ENCODE peak calls at places on chromosomes 1 and 21, in eight cellular contexts. One of them, this sample, is unnamed. For H4K20me1, the result is how much of the 10 kb centered on the place peaks cover.

GRCh38 chr1:173554541-173555250 is 48.2 kb downstream of the SLC9C2 start:
- DNase-seq in fibroblast of lung: no peak
- DNase-seq in MM.1S: no peak
- DNase-seq in SK-N-SH: no peak
- DNase-seq in H9: no peak
- DNase-seq in PC-9: peak
- DNase-seq in IMR-90: no peak
- DNase-seq in endothelial cell of umbilical vein: peak
- DNase-seq in this sample: no peak

GRCh38 chr1:158527190-158527815 is 26.9 kb downstream of the OR6Y1 start:
- DNase-seq in fibroblast of lung: peak
- DNase-seq in MM.1S: peak
- DNase-seq in SK-N-SH: peak
- DNase-seq in H9: no peak
- DNase-seq in PC-9: peak
- DNase-seq in IMR-90: peak
- DNase-seq in endothelial cell of umbilical vein: peak
- DNase-seq in this sample: peak

GRCh38 chr1:31523012-31523411 is 53.3 kb upstream of the TINAGL1 start:
- DNase-seq in fibroblast of lung: peak
- DNase-seq in MM.1S: no peak
- DNase-seq in SK-N-SH: no peak
- DNase-seq in H9: no peak
- DNase-seq in PC-9: peak
- DNase-seq in IMR-90: no peak
- DNase-seq in endothelial cell of umbilical vein: no peak
- DNase-seq in this sample: no peak

GRCh38 chr1:21217812-21218596 is 41.3 kb upstream of the EIF4G3 start:
- DNase-seq in fibroblast of lung: no peak
- DNase-seq in MM.1S: no peak
- DNase-seq in SK-N-SH: peak
- DNase-seq in H9: peak
- DNase-seq in PC-9: no peak
- DNase-seq in IMR-90: peak
- DNase-seq in endothelial cell of umbilical vein: peak
- DNase-seq in this sample: peak

GRCh38 chr21:22224261-22224660 is 1226.1 kb downstream of the NCAM2 start:
- DNase-seq in fibroblast of lung: no peak
- DNase-seq in MM.1S: peak
- DNase-seq in SK-N-SH: no peak
- DNase-seq in H9: no peak
- DNase-seq in PC-9: no peak
- DNase-seq in IMR-90: no peak
- DNase-seq in endothelial cell of umbilical vein: no peak
- DNase-seq in this sample: no peak

GRCh38 chr1:193417945-193418744 is 231.7 kb upstream of the B3GALT2 start:
- DNase-seq in fibroblast of lung: peak
- DNase-seq in MM.1S: peak
- DNase-seq in SK-N-SH: no peak
- DNase-seq in H9: no peak
- DNase-seq in PC-9: no peak
- DNase-seq in IMR-90: peak
- DNase-seq in endothelial cell of umbilical vein: peak
- DNase-seq in this sample: no peak

GRCh38 chr1:228648647-228649383 is 86.5 kb upstream of the RHOU start:
- DNase-seq in fibroblast of lung: no peak
- DNase-seq in MM.1S: no peak
- DNase-seq in SK-N-SH: no peak
- DNase-seq in H9: no peak
- DNase-seq in PC-9: no peak
- DNase-seq in IMR-90: no peak
- DNase-seq in endothelial cell of umbilical vein: no peak
- DNase-seq in this sample: no peak

GRCh38 chr1:44464361-44464760 is 59.3 kb downstream of the RNF220 start:
- DNase-seq in fibroblast of lung: peak
- DNase-seq in MM.1S: no peak
- DNase-seq in SK-N-SH: no peak
- DNase-seq in H9: no peak
- DNase-seq in PC-9: no peak
- DNase-seq in IMR-90: no peak
- DNase-seq in endothelial cell of umbilical vein: no peak
- DNase-seq in this sample: no peak

GRCh38 chr21:39046236-39046911 is 136.9 kb downstream of the PSMG1 start:
- DNase-seq in fibroblast of lung: no peak
- DNase-seq in MM.1S: no peak
- DNase-seq in SK-N-SH: no peak
- DNase-seq in H9: no peak
- DNase-seq in PC-9: no peak
- DNase-seq in IMR-90: no peak
- DNase-seq in endothelial cell of umbilical vein: no peak
- DNase-seq in this sample: no peak

GRCh38 chr1:200233393-200233792 is 176.4 kb downstream of the ZNF281 start:
- DNase-seq in fibroblast of lung: peak
- DNase-seq in MM.1S: no peak
- DNase-seq in SK-N-SH: no peak
- DNase-seq in H9: no peak
- DNase-seq in PC-9: no peak
- DNase-seq in IMR-90: peak
- DNase-seq in endothelial cell of umbilical vein: no peak
- DNase-seq in this sample: no peak

GRCh38 chr1:209248649-209249279 is 334.8 kb upstream of the CAMK1G start:
- DNase-seq in fibroblast of lung: peak
- DNase-seq in MM.1S: peak
- DNase-seq in SK-N-SH: peak
- DNase-seq in H9: peak
- DNase-seq in PC-9: peak
- DNase-seq in IMR-90: peak
- DNase-seq in endothelial cell of umbilical vein: peak
- DNase-seq in this sample: peak

GRCh38 chr1:65812065-65812464 is 19.4 kb downstream of the PDE4B start:
- DNase-seq in fibroblast of lung: peak
- DNase-seq in MM.1S: peak
- DNase-seq in SK-N-SH: no peak
- DNase-seq in H9: no peak
- DNase-seq in PC-9: peak
- DNase-seq in IMR-90: peak
- DNase-seq in endothelial cell of umbilical vein: peak
- DNase-seq in this sample: no peak

GRCh38 chr1:65818966-65819365 is 26.3 kb downstream of the PDE4B start:
- DNase-seq in fibroblast of lung: no peak
- DNase-seq in MM.1S: no peak
- DNase-seq in SK-N-SH: no peak
- DNase-seq in H9: no peak
- DNase-seq in PC-9: no peak
- DNase-seq in IMR-90: no peak
- DNase-seq in endothelial cell of umbilical vein: no peak
- DNase-seq in this sample: no peak

GRCh38 chr1:65817891-65818290 is 25.2 kb downstream of the PDE4B start:
- DNase-seq in fibroblast of lung: no peak
- DNase-seq in MM.1S: no peak
- DNase-seq in SK-N-SH: no peak
- DNase-seq in H9: no peak
- DNase-seq in PC-9: no peak
- DNase-seq in IMR-90: no peak
- DNase-seq in endothelial cell of umbilical vein: no peak
- DNase-seq in this sample: no peak

GRCh38 chr1:65814752-65815151 is 22.1 kb downstream of the PDE4B start:
- DNase-seq in fibroblast of lung: no peak
- DNase-seq in MM.1S: no peak
- DNase-seq in SK-N-SH: no peak
- DNase-seq in H9: no peak
- DNase-seq in PC-9: no peak
- DNase-seq in IMR-90: no peak
- DNase-seq in endothelial cell of umbilical vein: no peak
- DNase-seq in this sample: no peak

DNA sequence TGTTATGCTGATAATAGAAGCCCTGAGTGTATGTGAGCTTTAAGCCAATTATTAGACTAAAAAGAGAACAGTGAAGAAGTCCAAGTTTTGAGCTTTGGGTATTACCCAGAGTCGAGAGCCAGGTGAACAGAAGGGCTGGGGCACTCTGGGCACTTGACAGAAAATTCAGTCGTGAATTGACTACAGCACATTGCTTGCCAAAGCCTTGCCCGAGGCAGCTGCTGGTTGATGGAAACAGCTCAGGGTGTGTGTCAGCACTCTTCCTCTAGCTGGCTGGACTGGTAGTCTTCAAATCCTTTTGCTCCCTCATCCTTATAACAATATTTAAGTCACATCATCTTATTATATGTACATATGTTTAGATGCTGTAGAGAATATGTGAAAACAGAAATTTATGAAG is 21.3 kb downstream of the PDE4B start:
- DNase-seq in fibroblast of lung: peak
- DNase-seq in MM.1S: no peak
- DNase-seq in SK-N-SH: peak
- DNase-seq in H9: no peak
- DNase-seq in PC-9: no peak
- DNase-seq in IMR-90: peak
- DNase-seq in endothelial cell of umbilical vein: no peak
- DNase-seq in this sample: no peak
- H2AFZ ChIP-seq in fibroblast of lung: peak
- H2AFZ ChIP-seq in MM.1S: no peak
- H2AFZ ChIP-seq in SK-N-SH: peak
- H2AFZ ChIP-seq in H9: no peak
- H2AFZ ChIP-seq in PC-9: no peak
- H2AFZ ChIP-seq in IMR-90: peak
- H2AFZ ChIP-seq in endothelial cell of umbilical vein: peak
- H2AFZ ChIP-seq in this sample: no peak

DNA sequence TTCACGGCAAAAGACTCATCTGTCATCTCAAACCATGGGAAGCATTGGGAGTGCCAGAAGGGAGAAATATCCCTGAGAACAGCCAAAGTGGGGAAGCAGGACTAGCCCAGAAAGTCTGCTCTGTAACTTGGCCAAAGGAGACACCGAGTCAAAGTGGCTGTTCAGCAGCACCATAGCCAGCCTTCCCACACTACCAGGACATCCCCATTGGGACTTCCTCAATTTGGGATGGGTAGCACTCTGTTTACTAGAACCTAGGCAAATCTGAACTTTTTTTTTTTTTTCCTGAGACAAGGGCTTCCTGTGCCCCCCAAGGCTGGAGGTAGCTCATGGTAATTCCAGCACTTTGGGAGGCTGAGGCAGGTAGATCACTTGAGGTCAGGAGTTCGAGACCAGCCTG is 93.0 kb downstream of the ENAH start:
- DNase-seq in fibroblast of lung: no peak
- DNase-seq in MM.1S: no peak
- DNase-seq in SK-N-SH: no peak
- DNase-seq in H9: no peak
- DNase-seq in PC-9: no peak
- DNase-seq in IMR-90: no peak
- DNase-seq in endothelial cell of umbilical vein: no peak
- DNase-seq in this sample: no peak
- H4K20me1 ChIP-seq in fibroblast of lung: under half
- H4K20me1 ChIP-seq in MM.1S: under half
- H4K20me1 ChIP-seq in SK-N-SH: under half
- H4K20me1 ChIP-seq in H9: under half
- H4K20me1 ChIP-seq in PC-9: under half
- H4K20me1 ChIP-seq in IMR-90: under half
- H4K20me1 ChIP-seq in endothelial cell of umbilical vein: under half
- H4K20me1 ChIP-seq in this sample: under half

GRCh38 chr1:12015001-12015491 is 4.3 kb upstream of the MIIP start:
- DNase-seq in fibroblast of lung: peak
- DNase-seq in MM.1S: no peak
- DNase-seq in SK-N-SH: no peak
- DNase-seq in H9: no peak
- DNase-seq in PC-9: no peak
- DNase-seq in IMR-90: peak
- DNase-seq in endothelial cell of umbilical vein: no peak
- DNase-seq in this sample: no peak

GRCh38 chr1:12012560-12013316 is 6.6 kb upstream of the MIIP start:
- DNase-seq in fibroblast of lung: no peak
- DNase-seq in MM.1S: no peak
- DNase-seq in SK-N-SH: no peak
- DNase-seq in H9: no peak
- DNase-seq in PC-9: no peak
- DNase-seq in IMR-90: no peak
- DNase-seq in endothelial cell of umbilical vein: no peak
- DNase-seq in this sample: no peak

GRCh38 chr1:12015499-12015898 is 3.8 kb upstream of the MIIP start:
- DNase-seq in fibroblast of lung: no peak
- DNase-seq in MM.1S: no peak
- DNase-seq in SK-N-SH: no peak
- DNase-seq in H9: no peak
- DNase-seq in PC-9: no peak
- DNase-seq in IMR-90: no peak
- DNase-seq in endothelial cell of umbilical vein: no peak
- DNase-seq in this sample: no peak

GRCh38 chr1:12013317-12013588 is 6.0 kb upstream of the MIIP start:
- DNase-seq in fibroblast of lung: no peak
- DNase-seq in MM.1S: no peak
- DNase-seq in SK-N-SH: no peak
- DNase-seq in H9: no peak
- DNase-seq in PC-9: no peak
- DNase-seq in IMR-90: no peak
- DNase-seq in endothelial cell of umbilical vein: no peak
- DNase-seq in this sample: no peak

DNA sequence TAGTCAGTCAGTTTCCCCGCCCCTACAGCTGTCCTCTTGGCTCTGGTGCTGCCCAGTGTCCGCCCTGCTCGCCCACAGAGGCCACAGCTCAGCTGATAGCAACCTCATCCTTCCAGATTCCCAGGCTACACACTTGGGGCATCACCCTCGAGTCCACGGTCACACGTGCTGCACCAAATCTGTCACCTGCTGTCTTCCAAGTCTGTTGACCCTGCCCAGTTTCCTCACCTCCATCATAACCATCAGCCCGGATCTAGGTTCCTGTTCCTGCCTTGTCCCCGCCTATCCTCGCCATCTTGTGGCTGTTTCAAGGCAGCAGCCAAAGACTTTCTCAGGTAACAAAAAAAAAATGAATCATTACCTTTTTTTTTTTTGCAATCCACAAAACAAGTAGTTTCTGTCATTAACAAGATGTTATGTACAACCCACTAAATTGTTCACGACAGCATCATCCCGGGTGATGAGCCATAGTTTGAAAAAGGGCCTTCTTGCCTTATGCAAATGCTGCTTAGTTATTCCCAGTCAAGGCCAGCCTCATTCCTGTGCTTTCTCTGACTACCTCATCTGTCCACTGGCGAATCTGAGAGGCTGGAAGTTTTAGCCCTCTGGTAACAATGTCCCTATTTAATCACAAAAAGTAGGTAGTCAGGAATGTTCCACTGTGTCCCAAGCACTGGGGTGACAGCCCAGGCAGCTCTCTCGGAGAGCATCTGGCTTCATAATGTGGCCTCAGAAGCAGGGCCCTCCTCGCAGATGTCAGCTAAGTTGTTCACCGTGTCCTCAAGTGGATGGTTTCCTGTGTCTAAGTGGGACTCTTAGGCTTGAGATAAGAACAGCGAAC is 4.9 kb upstream of the MIIP start:
- DNase-seq in fibroblast of lung: peak
- DNase-seq in MM.1S: no peak
- DNase-seq in SK-N-SH: no peak
- DNase-seq in H9: peak
- DNase-seq in PC-9: no peak
- DNase-seq in IMR-90: peak
- DNase-seq in endothelial cell of umbilical vein: no peak
- DNase-seq in this sample: no peak
- H3K4me2 ChIP-seq in fibroblast of lung: no peak
- H3K4me2 ChIP-seq in MM.1S: no peak
- H3K4me2 ChIP-seq in SK-N-SH: peak
- H3K4me2 ChIP-seq in H9: no peak
- H3K4me2 ChIP-seq in PC-9: no peak
- H3K4me2 ChIP-seq in IMR-90: no peak
- H3K4me2 ChIP-seq in endothelial cell of umbilical vein: no peak
- H3K4me2 ChIP-seq in this sample: no peak

GRCh38 chr1:156114101-156114918 is at the start of gene LMNA:
- DNase-seq in fibroblast of lung: peak
- DNase-seq in MM.1S: peak
- DNase-seq in SK-N-SH: peak
- DNase-seq in H9: peak
- DNase-seq in PC-9: peak
- DNase-seq in IMR-90: peak
- DNase-seq in endothelial cell of umbilical vein: peak
- DNase-seq in this sample: no peak
- H2AFZ ChIP-seq in fibroblast of lung: peak
- H2AFZ ChIP-seq in MM.1S: peak
- H2AFZ ChIP-seq in SK-N-SH: no peak
- H2AFZ ChIP-seq in H9: no peak
- H2AFZ ChIP-seq in PC-9: peak
- H2AFZ ChIP-seq in IMR-90: peak
- H2AFZ ChIP-seq in endothelial cell of umbilical vein: peak
- H2AFZ ChIP-seq in this sample: no peak